ENCODE peak calls at places on chromosomes 5 and 9, in six cellular contexts. One of them, this sample, is unnamed.

GRCh38 chr5:13218518-13218917 is 726.0 kb downstream of the DNAH5 start:
- DNase-seq in esophagus muscularis mucosa: no peak
- DNase-seq in H1: peak; percentile 5
- DNase-seq in mammary epithelial cell: peak; percentile 29
- DNase-seq in pancreas: no peak
- DNase-seq in heart left ventricle: no peak
- DNase-seq in this sample: no peak

GRCh38 chr5:111254613-111255012 is 30.4 kb downstream of the CAMK4 start:
- DNase-seq in esophagus muscularis mucosa: no peak
- DNase-seq in H1: no peak
- DNase-seq in mammary epithelial cell: peak; percentile 35
- DNase-seq in pancreas: no peak
- DNase-seq in heart left ventricle: no peak
- DNase-seq in this sample: no peak

GRCh38 chr5:53381-54174 is 38.4 kb upstream of the PLEKHG4B start:
- DNase-seq in esophagus muscularis mucosa: no peak
- DNase-seq in H1: peak; percentile 46
- DNase-seq in mammary epithelial cell: peak; percentile 16
- DNase-seq in pancreas: peak; percentile 77
- DNase-seq in heart left ventricle: peak; percentile 25
- DNase-seq in this sample: no peak

GRCh38 chr5:121974261-121974660 is 12.5 kb downstream of the SRFBP1 start:
- DNase-seq in esophagus muscularis mucosa: no peak
- DNase-seq in H1: no peak
- DNase-seq in mammary epithelial cell: no peak
- DNase-seq in pancreas: no peak
- DNase-seq in heart left ventricle: no peak
- DNase-seq in this sample: no peak

GRCh38 chr5:157459715-157460599 is at the start of gene NIPAL4:
- DNase-seq in esophagus muscularis mucosa: no peak
- DNase-seq in H1: no peak
- DNase-seq in mammary epithelial cell: peak; percentile 14
- DNase-seq in pancreas: no peak
- DNase-seq in heart left ventricle: no peak
- DNase-seq in this sample: no peak

GRCh38 chr9:112041536-112042243 is 133.4 kb downstream of the SUSD1 start:
- DNase-seq in esophagus muscularis mucosa: no peak
- DNase-seq in H1: peak; percentile 87
- DNase-seq in mammary epithelial cell: peak; percentile 99
- DNase-seq in pancreas: no peak
- DNase-seq in heart left ventricle: peak; percentile 40
- DNase-seq in this sample: no peak

GRCh38 chr5:149503006-149503405 is 48.2 kb downstream of the CSNK1A1 start:
- DNase-seq in esophagus muscularis mucosa: no peak
- DNase-seq in H1: no peak
- DNase-seq in mammary epithelial cell: no peak
- DNase-seq in pancreas: no peak
- DNase-seq in heart left ventricle: no peak
- DNase-seq in this sample: no peak

GRCh38 chr5:61600945-61601491 is 269.0 kb downstream of the ZSWIM6 start:
- DNase-seq in esophagus muscularis mucosa: no peak
- DNase-seq in H1: no peak
- DNase-seq in mammary epithelial cell: no peak
- DNase-seq in pancreas: peak; percentile 69
- DNase-seq in heart left ventricle: no peak
- DNase-seq in this sample: no peak

GRCh38 chr9:85523202-85523601 is 218.6 kb downstream of the AGTPBP1 start:
- DNase-seq in esophagus muscularis mucosa: no peak
- DNase-seq in H1: no peak
- DNase-seq in mammary epithelial cell: no peak
- DNase-seq in pancreas: no peak
- DNase-seq in heart left ventricle: no peak
- DNase-seq in this sample: no peak

GRCh38 chr5:134583821-134584220 is 48.8 kb downstream of the SAR1B start:
- DNase-seq in esophagus muscularis mucosa: no peak
- DNase-seq in H1: no peak
- DNase-seq in mammary epithelial cell: no peak
- DNase-seq in pancreas: no peak
- DNase-seq in heart left ventricle: no peak
- DNase-seq in this sample: no peak

GRCh38 chr5:111227805-111228204 is 3.6 kb downstream of the CAMK4 start:
- DNase-seq in esophagus muscularis mucosa: no peak
- DNase-seq in H1: no peak
- DNase-seq in mammary epithelial cell: peak; percentile 61
- DNase-seq in pancreas: no peak
- DNase-seq in heart left ventricle: no peak
- DNase-seq in this sample: no peak

GRCh38 chr9:115262952-115263351 is 145.0 kb upstream of the TNC start:
- DNase-seq in esophagus muscularis mucosa: no peak
- DNase-seq in H1: no peak
- DNase-seq in mammary epithelial cell: peak; percentile 57
- DNase-seq in pancreas: no peak
- DNase-seq in heart left ventricle: no peak
- DNase-seq in this sample: no peak

DNA sequence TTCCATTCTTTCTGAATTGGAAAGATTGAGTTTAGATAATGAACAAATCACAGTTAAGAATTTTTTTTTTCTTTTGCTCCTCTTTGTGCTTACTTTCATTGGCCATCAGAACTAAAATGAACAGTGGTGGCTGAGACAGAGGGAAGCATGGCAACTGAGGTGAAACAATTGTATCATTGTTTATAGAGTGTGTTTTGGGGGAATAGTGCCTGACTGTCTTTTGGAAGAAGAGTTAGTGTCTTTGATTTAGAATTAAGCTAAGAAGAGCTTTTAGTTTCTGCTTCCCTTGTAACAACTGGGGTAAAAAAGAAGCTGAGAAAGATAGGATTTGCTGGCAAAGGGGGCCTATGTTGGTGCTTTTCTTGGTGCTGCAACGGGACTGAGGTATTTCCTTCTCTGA is 24.0 kb downstream of the HSD17B4 start:
- DNase-seq in esophagus muscularis mucosa: no peak
- DNase-seq in H1: no peak
- DNase-seq in mammary epithelial cell: no peak
- DNase-seq in pancreas: no peak
- DNase-seq in heart left ventricle: no peak
- DNase-seq in this sample: no peak
- H3K27ac ChIP-seq in esophagus muscularis mucosa: no peak overlapping the region
- H3K27ac ChIP-seq in H1: no peak overlapping the region
- H3K27ac ChIP-seq in mammary epithelial cell: no peak overlapping the region
- H3K27ac ChIP-seq in pancreas: no peak overlapping the region
- H3K27ac ChIP-seq in heart left ventricle: no peak overlapping the region
- H3K27ac ChIP-seq in this sample: no peak overlapping the region

DNA sequence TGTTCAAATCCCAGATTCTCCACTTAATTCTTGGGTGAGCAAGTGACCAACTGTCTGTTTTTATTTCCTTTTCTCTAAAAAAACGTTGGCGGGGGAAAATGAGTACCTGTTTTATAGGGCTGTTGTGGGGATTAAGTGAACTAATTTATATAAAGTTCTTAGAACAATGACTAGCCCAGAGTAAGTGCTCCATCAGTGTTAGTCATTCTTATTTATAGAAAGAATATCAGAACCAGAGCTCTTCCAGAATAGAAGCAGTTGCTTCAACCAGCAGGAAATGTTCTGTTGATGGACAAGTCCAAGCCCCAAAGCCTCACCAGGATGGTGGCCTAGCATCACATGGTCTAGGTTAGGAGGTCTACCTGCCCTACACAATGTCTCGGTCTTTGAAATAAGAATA is 379.2 kb downstream of the ACTL7B start:
- DNase-seq in esophagus muscularis mucosa: no peak
- DNase-seq in H1: no peak
- DNase-seq in mammary epithelial cell: no peak
- DNase-seq in pancreas: no peak
- DNase-seq in heart left ventricle: no peak
- DNase-seq in this sample: no peak
- H3K4me3 ChIP-seq in esophagus muscularis mucosa: no peak overlapping the region
- H3K4me3 ChIP-seq in H1: no peak overlapping the region
- H3K4me3 ChIP-seq in mammary epithelial cell: no peak overlapping the region
- H3K4me3 ChIP-seq in pancreas: no peak overlapping the region
- H3K4me3 ChIP-seq in heart left ventricle: no peak overlapping the region
- H3K4me3 ChIP-seq in this sample: no peak overlapping the region

GRCh38 chr5:179858586-179859427 is at the start of gene MRNIP:
- DNase-seq in esophagus muscularis mucosa: peak; percentile 98
- DNase-seq in H1: peak; percentile 74
- DNase-seq in mammary epithelial cell: peak; percentile 92
- DNase-seq in pancreas: peak; percentile 95
- DNase-seq in heart left ventricle: peak; percentile 98
- DNase-seq in this sample: peak; percentile 99
- TF ChIP-seq CTCF in esophagus muscularis mucosa: no peak
- TF ChIP-seq CTCF in H1: no peak
- TF ChIP-seq CTCF in mammary epithelial cell: no peak
- TF ChIP-seq CTCF in pancreas: no peak
- TF ChIP-seq CTCF in heart left ventricle: no peak
- TF ChIP-seq CTCF in this sample: peak; percentile 22

DNA sequence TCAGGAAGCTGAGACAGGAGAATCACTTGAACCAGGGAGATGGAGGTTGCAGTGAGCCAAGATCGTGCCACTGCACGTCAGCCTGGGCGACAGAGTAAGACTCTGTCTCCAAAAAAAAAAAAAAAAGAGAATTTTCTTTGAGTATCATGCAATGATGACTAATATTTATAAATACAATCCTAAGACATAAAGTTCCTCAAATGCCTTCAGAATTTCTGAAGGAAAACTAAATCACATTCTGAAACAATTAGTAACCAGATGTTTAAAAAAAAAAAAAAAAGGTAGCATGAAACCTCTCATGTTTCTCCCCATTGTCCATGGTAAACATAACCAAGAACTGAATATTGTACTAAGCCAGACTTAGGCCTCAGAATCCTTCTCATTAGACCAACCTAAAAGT is 23.1 kb downstream of the MLLT3 start:
- DNase-seq in esophagus muscularis mucosa: no peak
- DNase-seq in H1: no peak
- DNase-seq in mammary epithelial cell: no peak
- DNase-seq in pancreas: no peak
- DNase-seq in heart left ventricle: no peak
- DNase-seq in this sample: no peak
- H3K27ac ChIP-seq in esophagus muscularis mucosa: no peak overlapping the region
- H3K27ac ChIP-seq in H1: no peak overlapping the region
- H3K27ac ChIP-seq in mammary epithelial cell: no peak overlapping the region
- H3K27ac ChIP-seq in pancreas: no peak overlapping the region
- H3K27ac ChIP-seq in heart left ventricle: no peak overlapping the region
- H3K27ac ChIP-seq in this sample: no peak overlapping the region

GRCh38 chr9:12698293-12698692 is 5.1 kb downstream of the TYRP1 start:
- DNase-seq in esophagus muscularis mucosa: no peak
- DNase-seq in H1: no peak
- DNase-seq in mammary epithelial cell: no peak
- DNase-seq in pancreas: no peak
- DNase-seq in heart left ventricle: no peak
- DNase-seq in this sample: no peak

GRCh38 chr9:12698986-12699385 is 5.8 kb downstream of the TYRP1 start:
- DNase-seq in esophagus muscularis mucosa: no peak
- DNase-seq in H1: no peak
- DNase-seq in mammary epithelial cell: no peak
- DNase-seq in pancreas: no peak
- DNase-seq in heart left ventricle: no peak
- DNase-seq in this sample: no peak

GRCh38 chr9:12697719-12698118 is 4.5 kb downstream of the TYRP1 start:
- DNase-seq in esophagus muscularis mucosa: no peak
- DNase-seq in H1: no peak
- DNase-seq in mammary epithelial cell: no peak
- DNase-seq in pancreas: no peak
- DNase-seq in heart left ventricle: no peak
- DNase-seq in this sample: no peak

GRCh38 chr9:12695474-12695873 is 2.3 kb downstream of the TYRP1 start:
- DNase-seq in esophagus muscularis mucosa: no peak
- DNase-seq in H1: no peak
- DNase-seq in mammary epithelial cell: no peak
- DNase-seq in pancreas: no peak
- DNase-seq in heart left ventricle: peak; percentile 64
- DNase-seq in this sample: peak; percentile 27

DNA sequence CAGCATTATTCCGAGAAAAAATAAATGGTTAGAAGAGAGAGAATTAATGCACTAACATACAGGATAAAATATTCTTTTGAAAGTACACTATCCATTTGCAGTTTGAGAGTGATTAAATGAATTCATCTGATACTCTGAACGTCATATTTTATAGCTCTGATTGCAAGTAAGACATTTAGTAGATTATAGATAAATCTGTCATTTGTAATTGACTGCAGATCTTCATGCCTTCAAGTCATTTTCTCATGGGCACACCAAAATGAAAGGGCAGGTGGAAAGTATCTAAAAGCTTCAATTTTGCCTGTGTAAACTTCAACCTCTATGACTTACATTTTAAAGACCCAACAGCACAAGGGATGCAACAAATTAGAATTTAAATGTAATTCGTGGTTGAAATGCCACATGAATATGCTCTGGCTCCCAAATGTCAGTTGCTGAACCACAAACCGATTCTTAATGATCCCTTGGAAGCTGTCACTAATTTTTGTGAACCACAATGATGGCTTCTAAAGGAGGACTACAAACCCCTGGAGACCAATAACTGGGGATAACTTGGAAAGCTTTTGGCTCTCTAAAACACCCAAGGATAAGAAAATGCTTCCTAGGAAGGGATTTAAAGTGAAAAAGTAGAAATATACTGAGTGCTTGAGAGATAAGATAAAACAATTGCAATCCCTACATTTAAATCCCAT is 3.9 kb downstream of the TYRP1 start:
- DNase-seq in esophagus muscularis mucosa: no peak
- DNase-seq in H1: no peak
- DNase-seq in mammary epithelial cell: no peak
- DNase-seq in pancreas: no peak
- DNase-seq in heart left ventricle: no peak
- DNase-seq in this sample: no peak
- H3K4me3 ChIP-seq in esophagus muscularis mucosa: no peak overlapping the region
- H3K4me3 ChIP-seq in H1: no peak overlapping the region
- H3K4me3 ChIP-seq in mammary epithelial cell: no peak overlapping the region
- H3K4me3 ChIP-seq in pancreas: no peak overlapping the region
- H3K4me3 ChIP-seq in heart left ventricle: peak overlapping the region; percentile 35
- H3K4me3 ChIP-seq in this sample: peak overlapping the region; percentile 62

DNA sequence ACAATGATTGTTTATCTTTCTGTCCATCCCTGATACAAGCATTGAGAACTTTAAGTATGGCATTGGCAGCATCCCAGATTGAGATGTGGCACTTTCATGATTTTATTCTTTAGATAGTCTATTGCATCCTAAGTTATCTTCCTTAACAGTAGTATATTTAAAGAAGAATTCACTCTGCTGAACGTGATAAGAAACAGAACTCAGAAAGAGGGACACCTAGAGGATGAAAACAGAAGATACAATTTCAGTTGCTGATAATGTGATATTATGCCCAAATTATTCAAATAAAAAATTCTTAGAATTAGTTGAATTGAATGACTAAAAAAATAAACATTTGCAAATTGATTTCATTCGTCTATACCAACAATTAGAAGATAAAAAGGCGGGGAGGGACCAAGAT is 218.1 kb upstream of the DMRTA1 start:
- DNase-seq in esophagus muscularis mucosa: no peak
- DNase-seq in H1: no peak
- DNase-seq in mammary epithelial cell: no peak
- DNase-seq in pancreas: no peak
- DNase-seq in heart left ventricle: no peak
- DNase-seq in this sample: no peak
- TF ChIP-seq CTCF in esophagus muscularis mucosa: no peak
- TF ChIP-seq CTCF in H1: no peak
- TF ChIP-seq CTCF in mammary epithelial cell: peak; percentile 23
- TF ChIP-seq CTCF in pancreas: no peak
- TF ChIP-seq CTCF in heart left ventricle: no peak
- TF ChIP-seq CTCF in this sample: peak; percentile 29